ENCODE peak calls at places on chromosomes 3 and 15, in nine cellular contexts. R is lower lobe of right lung; P is Right ventricle myocardium superior; A is DMS 273 treated with DMSO at 0.1 percent for 48 hours; Q is stimulated activated CD8-positive, alpha-beta memory T cell treated with anti-CD3 and anti-CD28 coated beads, Interleukin-2, amount 100 ng/mL, for 48 hours; M is IMR-90; C is progenitor cell of endocrine pancreas; N is HT1080; B is H4. L is an unnamed sample.

GRCh38 chr3:62415312-62415791 is 42.0 kb upstream of the FEZF2 start:
- DNase-seq in R (no peak), C (no peak), B (no peak), N (no peak), M (no peak), Q (no peak), P (no peak), A (peak), L (no peak)

GRCh38 chr3:63142681-63143080 is 135.4 kb upstream of the SYNPR start:
- DNase-seq in M (no peak), A (no peak), Q (no peak), R (no peak), P (no peak), B (no peak), N (no peak), C (no peak), L (no peak)

GRCh38 chr15:89333011-89333860 is 1.4 kb downstream of the POLG start:
- DNase-seq in C (no peak), Q (no peak), P (no peak), A (no peak), R (no peak), N (no peak), B (no peak), M (no peak), L (no peak)

GRCh38 chr3:184542577-184542976 is 19.0 kb upstream of the EPHB3 start:
- DNase-seq in N (no peak), R (no peak), Q (no peak), M (no peak), A (no peak), P (no peak), C (no peak), B (no peak), L (no peak)

GRCh38 chr3:171284308-171285075 is 175.7 kb downstream of the TNIK start:
- DNase-seq in M (peak), Q (no peak), N (peak), A (no peak), C (no peak), P (no peak), B (peak), R (no peak), L (peak)

GRCh38 chr3:160125188-160125587 is 100.0 kb upstream of the C3orf80 start:
- DNase-seq in M (no peak), A (no peak), C (no peak), N (no peak), R (no peak), Q (no peak), B (no peak), P (no peak), L (no peak)

GRCh38 chr15:70362350-70362749 is 264.6 kb upstream of the TLE3 start:
- DNase-seq in A (no peak), C (no peak), R (no peak), B (no peak), M (no peak), Q (no peak), N (no peak), P (no peak), L (no peak)

GRCh38 chr3:25448750-25449684 is 21.0 kb downstream of the RARB start:
- DNase-seq in C (no peak), B (peak), A (no peak), M (peak), Q (no peak), R (peak), P (peak), N (peak), L (peak)

GRCh38 chr3:55160241-55160877 is 232.5 kb upstream of the LRTM1 start:
- DNase-seq in M (peak), Q (no peak), A (no peak), C (no peak), P (peak), B (peak), N (peak), R (no peak), L (peak)

GRCh38 chr15:48500595-48500994 is 144.9 kb downstream of the FBN1 start:
- DNase-seq in A (no peak), Q (no peak), B (no peak), P (no peak), R (no peak), M (peak), N (no peak), C (no peak), L (no peak)

GRCh38 chr3:170802164-170803151 is 67.5 kb downstream of the RPL22L1 start:
- DNase-seq in C (no peak), N (peak), A (no peak), P (no peak), R (no peak), B (peak), M (peak), Q (no peak), L (no peak)

GRCh38 chr15:101013151-101013550 is 94.0 kb downstream of the LRRK1 start:
- DNase-seq in B (no peak), P (no peak), Q (no peak), R (no peak), A (no peak), C (no peak), N (no peak), M (no peak), L (no peak)

GRCh38 chr3:172357850-172358754 is 90.2 kb downstream of the GHSR start:
- DNase-seq in B (no peak), P (no peak), M (peak), A (no peak), N (peak), Q (no peak), R (no peak), C (no peak), L (no peak)

GRCh38 chr3:146160964-146161724 is at the start of gene PLOD2:
- DNase-seq in R (peak), N (peak), A (peak), B (peak), C (peak), P (peak), Q (no peak), M (peak), L (peak)

GRCh38 chr3:100969557-100969916 is 23.7 kb downstream of the ABI3BP start:
- DNase-seq in B (no peak), R (no peak), Q (no peak), A (no peak), N (no peak), M (no peak), P (no peak), C (no peak), L (no peak)

GRCh38 chr3:109643590-109643989 is 306.2 kb upstream of the DPPA4 start:
- DNase-seq in N (peak), C (no peak), M (peak), Q (peak), A (no peak), B (peak), P (no peak), R (no peak), L (no peak)

GRCh38 chr3:115943579-115943978 is 320.3 kb downstream of the GAP43 start:
- DNase-seq in R (no peak), B (no peak), P (no peak), M (no peak), Q (no peak), A (no peak), C (no peak), N (no peak), L (no peak)

GRCh38 chr3:105456017-105456416 is 89.3 kb downstream of the ALCAM start:
- DNase-seq in Q (no peak), C (no peak), N (no peak), P (no peak), A (no peak), M (no peak), B (no peak), R (no peak), L (no peak)

GRCh38 chr3:198096015-198096414 is 136.0 kb downstream of the LMLN start:
- DNase-seq in C (no peak), A (no peak), P (no peak), R (no peak), Q (no peak), N (no peak), M (no peak), B (no peak), L (no peak)

GRCh38 chr3:196513697-196514349 is 1.3 kb downstream of the SMCO1 start:
- DNase-seq in B (no peak), N (peak), A (no peak), C (no peak), Q (no peak), R (no peak), P (no peak), M (peak), L (no peak)

GRCh38 chr3:144380832-144381231 is 409.2 kb downstream of the DIPK2A start:
- DNase-seq in Q (no peak), B (no peak), M (no peak), P (no peak), C (no peak), A (no peak), N (no peak), R (no peak), L (no peak)

GRCh38 chr3:88000853-88001252 is 58.0 kb downstream of the CGGBP1 start:
- DNase-seq in B (no peak), R (no peak), Q (no peak), M (no peak), A (no peak), C (no peak), N (no peak), P (peak), L (peak)

GRCh38 chr3:189049458-189050231 is 122.1 kb upstream of the TPRG1 start:
- DNase-seq in P (no peak), C (no peak), R (no peak), Q (no peak), A (no peak), M (no peak), N (no peak), B (no peak), L (no peak)

GRCh38 chr15:50135123-50135541 is 16.1 kb upstream of the ATP8B4 start:
- DNase-seq in N (peak), M (peak), C (no peak), R (no peak), A (no peak), P (no peak), Q (no peak), B (no peak), L (no peak)

GRCh38 chr15:84969257-84969656 is 12.4 kb upstream of the PDE8A start:
- DNase-seq in Q (no peak), A (no peak), M (no peak), P (no peak), R (no peak), C (no peak), B (no peak), N (no peak), L (no peak)

GRCh38 chr3:49627634-49628033 is 46.5 kb upstream of the APEH start:
- DNase-seq in C (no peak), Q (no peak), A (no peak), M (no peak), B (no peak), P (no peak), N (no peak), R (no peak), L (no peak)

GRCh38 chr3:45565341-45565740 is 29.2 kb upstream of the LIMD1 start:
- DNase-seq in A (no peak), R (no peak), C (no peak), M (no peak), Q (no peak), P (no peak), N (no peak), B (no peak), L (no peak)

GRCh38 chr3:30135190-30135589 is 471.2 kb upstream of the TGFBR2 start:
- DNase-seq in N (peak), M (no peak), C (no peak), R (no peak), B (peak), P (peak), A (no peak), Q (no peak), L (no peak)

GRCh38 chr3:13022348-13023250 is 50.6 kb downstream of the IQSEC1 start:
- DNase-seq in A (peak), Q (no peak), B (peak), M (peak), N (peak), C (no peak), R (peak), P (peak), L (peak)

GRCh38 chr15:64046347-64047153 is at the start of gene DAPK2:
- DNase-seq in B (no peak), P (peak), M (peak), C (peak), A (no peak), N (peak), Q (peak), R (peak), L (peak)

GRCh38 chr15:87154771-87155170 is 1075.1 kb downstream of the AGBL1 start:
- DNase-seq in P (no peak), A (no peak), M (peak), R (no peak), B (no peak), Q (no peak), C (no peak), N (peak), L (no peak)

GRCh38 chr3:64642327-64643151 is 45.3 kb downstream of the ADAMTS9 start:
- DNase-seq in R (no peak), P (no peak), N (no peak), M (no peak), A (no peak), C (no peak), B (no peak), Q (no peak), L (no peak)

GRCh38 chr15:28265334-28266019 is 56.5 kb downstream of the HERC2 start:
- DNase-seq in R (no peak), P (no peak), M (no peak), N (no peak), C (no peak), Q (no peak), A (no peak), B (no peak), L (no peak)

GRCh38 chr3:14506626-14507344 is 33.4 kb downstream of the GRIP2 start:
- DNase-seq in M (no peak), B (no peak), N (peak), C (no peak), Q (no peak), A (no peak), P (no peak), R (no peak), L (no peak)

GRCh38 chr15:78205337-78205736 is 29.0 kb downstream of the ACSBG1 start:
- DNase-seq in R (no peak), Q (no peak), A (no peak), C (no peak), P (no peak), B (no peak), N (no peak), M (no peak), L (no peak)

GRCh38 chr3:114365909-114366308 is 72.1 kb downstream of the TIGIT start:
- DNase-seq in R (no peak), P (no peak), N (no peak), M (no peak), C (no peak), Q (no peak), A (no peak), B (no peak), L (no peak)

GRCh38 chr15:69475769-69476358 is 23.2 kb downstream of the RPLP1 start:
- DNase-seq in B (peak), N (peak), C (peak), M (peak), R (peak), P (peak), A (no peak), Q (peak), L (peak)

GRCh38 chr3:10594915-10595314 is 89.5 kb upstream of the ATP2B2 start:
- DNase-seq in N (peak), A (no peak), P (no peak), C (peak), Q (no peak), B (peak), M (peak), R (no peak), L (peak)

GRCh38 chr15:73352082-73352481 is 16.7 kb downstream of the HCN4 start:
- DNase-seq in A (no peak), Q (no peak), N (no peak), P (peak), M (no peak), R (no peak), B (peak), C (no peak), L (peak)

GRCh38 chr3:191568206-191568605 is 107.2 kb downstream of the PYDC2 start:
- DNase-seq in N (peak), Q (no peak), A (no peak), P (no peak), M (no peak), B (no peak), R (no peak), C (no peak), L (no peak)

L was measured in left cardiac atrium.